ENCODE peak calls at places on chromosomes 13 and 19, in four cellular contexts. Z is tibial nerve, H is uterus, Y is GM23338. A is an unnamed sample.
A peak's percentile ranks its signal among the peaks of the same experiment; 100 is the strongest.

GRCh38 chr19:12715929-12716328 is 7.8 kb downstream of the TNPO2 start:
- DNase-seq in Z (no peak), H (no peak), Y (no peak), A (no peak)

GRCh38 chr19:7450243-7451223 is 38.3 kb downstream of the PEX11G start:
- DNase-seq in Z (no peak), Y (no peak), H (no peak), A (peak; percentile 55)

GRCh38 chr19:40441719-40442253 is 2.3 kb downstream of the SERTAD3 start:
- DNase-seq in H (no peak), Y (no peak), Z (no peak), A (no peak)

GRCh38 chr19:45952691-45953505 is 20.8 kb downstream of the NOVA2 start:
- DNase-seq in Y (peak; percentile 98), Z (no peak), H (no peak), A (peak; percentile 35)

GRCh38 chr13:53028637-53029121 is at the start of gene OLFM4:
- DNase-seq in Y (peak; percentile 32), H (no peak), Z (no peak), A (no peak)

GRCh38 chr13:23510544-23510916 is 59.7 kb upstream of the TNFRSF19 start:
- DNase-seq in Z (no peak), Y (no peak), H (no peak), A (no peak)

GRCh38 chr13:105918842-105919741 is 616.4 kb downstream of the EFNB2 start:
- DNase-seq in Y (peak; percentile 27), H (no peak), Z (no peak), A (no peak)

GRCh38 chr13:107466326-107466725 is 749.0 kb downstream of the LIG4 start:
- DNase-seq in Y (no peak), H (no peak), Z (no peak), A (no peak)

GRCh38 chr13:103473081-103473480 is 406.9 kb upstream of the SLC10A2 start:
- DNase-seq in Y (no peak), H (no peak), Z (no peak), A (no peak)

GRCh38 chr13:26558074-26558805 is 757 bp downstream of the WASF3 start:
- DNase-seq in Z (no peak), Y (peak; percentile 36), H (no peak), A (no peak)

GRCh38 chr13:102846261-102847015 is 606 bp downstream of the ERCC5 start:
- DNase-seq in H (peak; percentile 21), Y (peak; percentile 36), Z (no peak), A (peak; percentile 72)

GRCh38 chr13:73708393-73708985 is 425.7 kb downstream of the KLF12 start:
- DNase-seq in Y (peak; percentile 83), H (peak; percentile 23), Z (peak; percentile 17), A (peak; percentile 45)

GRCh38 chr19:56092685-56093631 is 28.1 kb downstream of the ZNF787 start:
- DNase-seq in Y (no peak), Z (no peak), H (no peak), A (no peak)

GRCh38 chr13:41244555-41244954 is 18.8 kb downstream of the MTRF1 start:
- DNase-seq in Z (no peak), H (no peak), Y (peak; percentile 11), A (no peak)

GRCh38 chr19:41746593-41747227 is 8.6 kb upstream of the CEACAM6 start:
- DNase-seq in Y (peak; percentile 90), Z (no peak), H (no peak), A (peak; percentile 54)

GRCh38 chr13:111429064-111429558 is 108.7 kb downstream of the TEX29 start:
- DNase-seq in Y (peak; percentile 81), H (no peak), Z (no peak), A (peak; percentile 28)

GRCh38 chr19:18541258-18541991 is 1.9 kb downstream of the FKBP8 start:
- DNase-seq in H (no peak), Y (no peak), Z (no peak), A (no peak)

GRCh38 chr13:109348514-109349340 is 437.7 kb downstream of the IRS2 start:
- DNase-seq in H (no peak), Y (no peak), Z (no peak), A (no peak)

GRCh38 chr19:2579678-2580280 is 103.9 kb downstream of the GADD45B start:
- DNase-seq in Z (no peak), H (no peak), Y (no peak), A (no peak)

GRCh38 chr19:2575734-2576481 is 100.0 kb downstream of the GADD45B start:
- DNase-seq in Z (peak; percentile 85), H (peak; percentile 70), Y (no peak), A (no peak)

GRCh38 chr19:2578391-2578826 is 102.5 kb downstream of the GADD45B start:
- DNase-seq in Y (peak; percentile 69), H (no peak), Z (no peak), A (no peak)

GRCh38 chr19:2577722-2578335 is 101.9 kb downstream of the GADD45B start:
- DNase-seq in Y (no peak), Z (no peak), H (no peak), A (no peak)

DNA sequence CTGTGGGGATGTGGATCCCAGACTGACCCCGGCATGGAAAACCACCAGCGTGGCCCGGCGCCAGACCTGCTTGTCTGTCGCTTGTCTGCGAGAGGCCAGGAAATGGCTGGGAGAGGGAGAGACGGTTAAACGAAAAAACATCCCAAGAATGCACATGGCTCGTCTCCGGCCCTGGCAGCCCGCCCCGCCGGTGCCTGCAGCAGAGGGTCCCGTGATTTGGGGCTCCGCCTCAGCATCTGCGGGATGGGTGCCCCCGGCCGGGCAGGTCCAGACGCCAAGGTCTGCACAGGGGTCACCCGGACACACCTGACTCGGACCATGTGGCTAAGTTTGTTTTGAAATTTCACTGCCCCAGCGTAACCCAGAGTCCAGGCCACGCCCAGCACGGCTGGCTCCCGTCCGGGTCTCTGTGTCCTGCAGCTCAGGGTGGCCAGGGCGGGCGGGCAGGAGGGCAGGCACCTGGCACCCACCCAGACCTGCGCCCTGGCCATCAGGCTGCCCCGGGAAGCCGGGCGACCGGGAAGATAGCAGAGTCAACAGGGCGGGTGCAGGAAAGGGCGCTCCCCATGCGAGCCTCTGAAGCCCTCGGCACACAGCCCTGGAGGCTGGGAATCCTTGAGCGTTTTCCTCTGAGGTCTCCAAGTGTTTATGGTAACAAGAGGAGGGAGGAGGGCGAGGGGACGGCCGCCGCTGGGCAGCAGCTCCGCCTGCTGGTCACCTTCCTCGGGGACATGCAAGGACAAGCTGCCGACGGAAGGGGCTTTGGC is 103.2 kb downstream of the GADD45B start:
- DNase-seq in H (peak; percentile 88), Y (peak; percentile 93), Z (peak; percentile 88), A (no peak)
- H3K4me3 ChIP-seq in H (peak overlapping the region; percentile 56), Y (peak overlapping the region; percentile 70), Z (peak overlapping the region; percentile 56), A (no peak overlapping the region)

DNA sequence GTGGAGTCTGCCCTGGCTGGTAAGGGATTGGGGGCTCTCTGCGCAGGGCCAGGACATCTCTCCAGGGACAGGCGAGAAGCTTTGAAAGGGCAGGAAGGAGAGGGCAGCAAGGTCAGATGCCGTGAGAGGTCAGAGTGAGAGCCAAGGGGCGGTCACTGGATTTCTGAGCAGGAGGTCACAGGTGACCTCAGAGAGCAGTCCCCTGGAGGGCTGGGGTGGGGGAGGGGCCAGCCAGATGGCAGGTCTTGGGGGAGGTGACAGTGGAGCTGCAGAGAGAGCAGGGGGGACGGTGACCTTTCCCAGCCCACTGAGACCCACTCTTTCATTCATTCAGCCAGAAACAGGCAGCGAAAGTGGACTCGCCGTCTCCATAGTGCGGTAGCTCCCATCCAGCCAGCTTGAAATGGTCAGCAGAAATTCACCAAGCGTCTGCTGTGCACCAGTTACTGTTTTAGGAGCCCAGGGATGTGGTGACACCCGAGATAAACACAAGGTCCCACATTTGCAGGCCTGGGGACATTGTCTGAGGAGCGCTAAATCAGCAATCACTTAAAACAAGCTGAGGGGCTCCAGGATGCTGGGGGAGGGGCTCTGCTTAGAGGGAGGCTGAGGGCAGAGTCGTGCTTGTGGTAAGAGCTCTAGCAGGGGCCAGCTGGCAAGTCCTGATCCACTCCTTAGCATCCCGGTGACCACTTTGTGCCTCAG is 10.2 kb downstream of the CARM1 start:
- DNase-seq in H (no peak), Z (no peak), Y (peak; percentile 58), A (no peak)
- H3K4me3 ChIP-seq in H (no peak overlapping the region), Z (no peak overlapping the region), Y (peak overlapping the region; percentile 37), A (no peak overlapping the region)

DNA sequence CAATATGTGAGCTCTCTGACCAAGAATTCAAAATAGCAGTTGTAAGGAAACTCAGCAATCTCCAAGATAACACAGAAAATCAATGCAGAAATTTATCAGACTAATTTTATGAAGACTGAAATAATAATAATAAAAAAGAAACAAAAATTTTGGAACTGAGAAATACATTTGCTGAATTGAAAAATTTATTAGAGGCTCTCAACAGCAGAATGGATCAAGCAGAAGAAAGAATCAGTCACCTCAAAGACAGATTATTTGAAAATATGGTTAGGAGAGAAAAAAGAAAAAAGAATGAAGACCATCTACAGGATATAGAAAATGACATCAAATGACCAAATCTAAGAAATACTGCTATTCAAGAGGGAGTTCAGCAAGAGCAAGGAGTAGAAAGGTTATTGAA is 75.6 kb downstream of the RFC3 start:
- DNase-seq in H (no peak), Z (no peak), Y (no peak), A (no peak)
- H3K4me3 ChIP-seq in H (no peak overlapping the region), Z (no peak overlapping the region), Y (no peak overlapping the region), A (no peak overlapping the region)

GRCh38 chr13:44448875-44449274 is 75.3 kb downstream of the SERP2 start:
- DNase-seq in H (no peak), Y (no peak), Z (no peak), A (no peak)

GRCh38 chr13:44451651-44452050 is 78.0 kb downstream of the SERP2 start:
- DNase-seq in Y (no peak), H (no peak), Z (no peak), A (no peak)

GRCh38 chr13:44449999-44450821 is 76.6 kb downstream of the SERP2 start:
- DNase-seq in H (no peak), Y (no peak), Z (no peak), A (no peak)

GRCh38 chr13:44452418-44452817 is 78.8 kb downstream of the SERP2 start:
- DNase-seq in Z (no peak), Y (no peak), H (no peak), A (no peak)

GRCh38 chr13:44451109-44451508 is 77.5 kb downstream of the SERP2 start:
- DNase-seq in H (no peak), Y (no peak), Z (no peak), A (no peak)
- H3K4me3 ChIP-seq in H (no peak overlapping the region), Y (no peak overlapping the region), Z (no peak overlapping the region), A (no peak overlapping the region)

DNA sequence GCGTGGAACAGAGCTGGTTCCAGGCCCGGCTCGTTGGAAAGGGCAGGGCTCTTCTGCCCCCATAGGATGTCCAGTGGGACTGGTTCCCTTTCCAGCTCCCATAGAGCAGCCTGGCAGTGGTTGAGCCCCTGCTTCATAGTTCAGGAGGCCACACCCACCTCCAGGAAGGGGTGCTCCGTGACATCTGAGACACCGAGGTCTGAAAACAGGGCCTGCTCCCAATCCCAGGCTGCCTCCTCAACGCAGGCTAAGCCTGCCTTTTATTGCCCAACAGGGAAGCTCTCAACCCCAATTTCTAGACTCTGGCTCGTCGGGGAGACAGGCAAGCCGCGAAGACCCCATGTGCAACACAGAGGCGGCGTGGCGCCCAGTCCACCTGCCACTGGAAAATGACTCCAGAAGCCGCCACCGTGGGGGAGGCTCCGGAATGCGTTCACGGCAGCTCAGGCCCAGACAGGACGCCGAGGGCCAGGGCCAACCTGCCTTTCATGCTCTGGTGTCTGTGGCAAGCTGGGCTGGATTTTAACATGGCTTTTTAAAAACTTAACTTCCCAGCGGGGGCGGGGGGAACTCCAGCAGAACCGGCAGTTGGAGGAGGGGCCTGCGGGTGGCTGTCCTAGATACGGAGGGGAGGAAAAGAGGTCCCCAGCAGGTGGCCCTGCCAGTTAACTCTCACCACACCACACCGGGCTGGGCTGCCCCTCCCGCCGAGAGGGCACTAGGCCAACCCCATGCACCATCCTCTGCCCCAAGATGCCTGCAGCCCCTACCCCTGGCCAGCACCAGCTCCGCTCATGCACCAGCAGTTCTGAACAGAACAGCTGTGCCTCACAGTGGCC is 17.9 kb upstream of the TINCR start:
- DNase-seq in H (no peak), Y (peak; percentile 88), Z (no peak), A (peak; percentile 86)
- H3K4me3 ChIP-seq in H (no peak overlapping the region), Y (peak overlapping the region; percentile 40), Z (no peak overlapping the region), A (peak overlapping the region; percentile 37)

GRCh38 chr19:2719232-2719735 is 1.9 kb downstream of the DIRAS1 start:
- DNase-seq in Z (no peak), H (no peak), Y (peak; percentile 23), A (no peak)
- H3K4me3 ChIP-seq in Z (no peak overlapping the region), H (no peak overlapping the region), Y (peak overlapping the region; percentile 76), A (no peak overlapping the region)

A was measured in Jurkat, Clone E6-1.